ENCODE peak calls at places on chromosomes 12 and 14, in ten cellular contexts. J is CD8-positive, alpha-beta memory T cell; H is WTC11; Y is hepatocyte; B is occipital lobe; T is NCI-H460; D is MCF 10A; Z is cardiac muscle cell; P is GF-D8; W is NCI-H524. S is an unnamed sample.

GRCh38 chr12:64390275-64390851 is at the start of gene C12orf56:
- DNase-seq in P (no peak), H (peak; percentile 78), B (no peak), Y (peak; percentile 42), D (no peak), J (no peak), Z (peak; percentile 25), W (peak; percentile 61), T (peak; percentile 36), S (no peak)

GRCh38 chr12:1882850-1883470 is 35.5 kb downstream of the CACNA2D4 start:
- DNase-seq in P (no peak), T (no peak), B (no peak), H (no peak), Y (no peak), W (no peak), Z (no peak), J (no peak), D (no peak), S (no peak)

GRCh38 chr12:106790020-106790419 is 15.5 kb downstream of the RIC8B start:
- DNase-seq in D (peak; percentile 1), W (peak; percentile 4), T (no peak), Y (no peak), P (no peak), H (no peak), B (no peak), Z (no peak), J (no peak), S (no peak)

GRCh38 chr12:94676922-94677321 is 26.6 kb upstream of the TMCC3 start:
- DNase-seq in H (no peak), D (no peak), W (no peak), Z (no peak), T (no peak), J (no peak), P (no peak), B (no peak), Y (no peak), S (no peak)

GRCh38 chr14:22898302-22898894 is 15.4 kb downstream of the REM2 start:
- DNase-seq in Z (peak; percentile 41), P (no peak), H (no peak), B (no peak), W (no peak), Y (no peak), D (peak; percentile 65), J (no peak), T (no peak), S (peak; percentile 44)

GRCh38 chr14:75222208-75222701 is 45.8 kb upstream of the TMED10 start:
- DNase-seq in B (no peak), J (no peak), T (no peak), D (peak; percentile 94), H (no peak), W (no peak), P (no peak), Y (no peak), Z (peak; percentile 87), S (peak; percentile 85)

GRCh38 chr12:132557969-132558856 is 52.2 kb downstream of the LRCOL1 start:
- DNase-seq in Z (no peak), Y (no peak), P (peak; percentile 95), D (no peak), J (no peak), H (no peak), W (peak; percentile 25), T (no peak), B (no peak), S (no peak)

GRCh38 chr14:32009636-32010560 is 67.2 kb upstream of the ARHGAP5 start:
- DNase-seq in P (no peak), Z (peak; percentile 18), H (no peak), W (no peak), J (no peak), D (no peak), B (no peak), Y (no peak), T (no peak), S (no peak)

GRCh38 chr14:89303452-89304435 is 113.3 kb downstream of the FOXN3 start:
- DNase-seq in B (peak; percentile 56), T (no peak), H (no peak), J (no peak), Y (peak; percentile 80), W (no peak), P (peak; percentile 51), Z (peak; percentile 83), D (peak; percentile 43), S (peak; percentile 28)

GRCh38 chr12:122852336-122853275 is 17.3 kb downstream of the HIP1R start:
- DNase-seq in D (no peak), B (peak; percentile 54), T (no peak), W (no peak), Z (no peak), P (no peak), J (no peak), Y (no peak), H (no peak), S (no peak)

GRCh38 chr12:14185441-14186192 is 179.9 kb upstream of the ATF7IP start:
- DNase-seq in Y (peak; percentile 80), Z (peak; percentile 58), H (peak; percentile 47), T (peak; percentile 35), P (no peak), B (no peak), J (peak; percentile 1), D (peak; percentile 61), W (peak; percentile 84), S (no peak)

GRCh38 chr14:25150934-25151790 is 101.2 kb upstream of the STXBP6 start:
- DNase-seq in Z (peak; percentile 76), P (no peak), T (peak; percentile 37), D (peak; percentile 1), J (no peak), Y (peak; percentile 73), H (no peak), B (no peak), W (peak; percentile 68), S (no peak)

GRCh38 chr12:98538031-98538430 is 22.6 kb downstream of the TMPO start:
- DNase-seq in Z (no peak), B (no peak), W (no peak), P (no peak), Y (no peak), D (no peak), J (no peak), T (no peak), H (no peak), S (no peak)

GRCh38 chr14:81400202-81400678 is at the start of gene STON2:
- DNase-seq in H (no peak), W (peak; percentile 38), Z (peak; percentile 33), D (peak; percentile 94), Y (no peak), P (peak; percentile 24), J (no peak), T (no peak), B (no peak), S (peak; percentile 66)

GRCh38 chr12:8695116-8695515 is 2.7 kb upstream of the RIMKLB start:
- DNase-seq in T (no peak), D (no peak), Y (no peak), P (no peak), H (no peak), B (no peak), W (no peak), J (no peak), Z (no peak), S (no peak)

GRCh38 chr12:109286252-109286651 is 22.8 kb downstream of the FOXN4 start:
- DNase-seq in Z (no peak), J (no peak), B (no peak), T (no peak), H (no peak), W (peak; percentile 10), D (no peak), P (no peak), Y (no peak), S (no peak)

GRCh38 chr14:86221755-86222154 is 691.8 kb downstream of the FLRT2 start:
- DNase-seq in H (no peak), Y (no peak), J (no peak), B (no peak), Z (no peak), P (no peak), W (no peak), D (peak; percentile 13), T (no peak), S (no peak)

GRCh38 chr12:76025601-76026575 is 5.7 kb downstream of the PHLDA1 start:
- DNase-seq in Z (peak; percentile 61), P (no peak), J (no peak), T (no peak), B (no peak), Y (no peak), W (no peak), D (no peak), H (no peak), S (peak; percentile 64)

GRCh38 chr12:113044516-113044915 is 12.0 kb upstream of the DTX1 start:
- DNase-seq in Y (no peak), H (no peak), Z (no peak), T (no peak), W (no peak), D (no peak), B (no peak), P (no peak), J (no peak), S (no peak)

S was measured in HS-5.